ENCODE peak calls at places on chromosomes 2 and 18, in seven cellular contexts. One of them, this sample, is unnamed.

GRCh38 chr2:177783835-177784448 is 288.6 kb downstream of the PDE11A start:
- DNase-seq in MM.1S: peak
- DNase-seq in GM23248: peak
- DNase-seq in HCT116: no peak
- DNase-seq in OCI-LY7: no peak
- DNase-seq in neural progenitor cell: no peak
- DNase-seq in PC-3: peak
- DNase-seq in this sample: no peak

GRCh38 chr2:167675906-167676305 is 571.5 kb downstream of the STK39 start:
- DNase-seq in HCT116: no peak
- DNase-seq in neural progenitor cell: no peak
- DNase-seq in OCI-LY7: no peak
- DNase-seq in PC-3: no peak
- DNase-seq in MM.1S: no peak
- DNase-seq in GM23248: no peak
- DNase-seq in this sample: peak

GRCh38 chr18:13216732-13217465 is 1.7 kb upstream of the LDLRAD4 start:
- DNase-seq in PC-3: no peak
- DNase-seq in OCI-LY7: no peak
- DNase-seq in MM.1S: peak
- DNase-seq in HCT116: no peak
- DNase-seq in GM23248: peak
- DNase-seq in neural progenitor cell: peak
- DNase-seq in this sample: peak

GRCh38 chr2:37283207-37283606 is 41.4 kb downstream of the PRKD3 start:
- DNase-seq in MM.1S: no peak
- DNase-seq in GM23248: peak
- DNase-seq in neural progenitor cell: no peak
- DNase-seq in OCI-LY7: no peak
- DNase-seq in PC-3: peak
- DNase-seq in HCT116: no peak
- DNase-seq in this sample: no peak

GRCh38 chr2:36449213-36449612 is 93.6 kb downstream of the CRIM1 start:
- DNase-seq in MM.1S: no peak
- DNase-seq in neural progenitor cell: no peak
- DNase-seq in OCI-LY7: no peak
- DNase-seq in HCT116: no peak
- DNase-seq in GM23248: no peak
- DNase-seq in PC-3: no peak
- DNase-seq in this sample: no peak

GRCh38 chr2:187774551-187775071 is 220.4 kb upstream of the TFPI start:
- DNase-seq in neural progenitor cell: no peak
- DNase-seq in PC-3: peak
- DNase-seq in OCI-LY7: no peak
- DNase-seq in GM23248: peak
- DNase-seq in HCT116: no peak
- DNase-seq in MM.1S: peak
- DNase-seq in this sample: no peak

GRCh38 chr2:168961450-168962229 is 60.5 kb downstream of the G6PC2 start:
- DNase-seq in HCT116: peak
- DNase-seq in OCI-LY7: peak
- DNase-seq in PC-3: peak
- DNase-seq in GM23248: peak
- DNase-seq in neural progenitor cell: peak
- DNase-seq in MM.1S: peak
- DNase-seq in this sample: peak

GRCh38 chr2:216560695-216561370 is 62.2 kb downstream of the RPL37A start:
- DNase-seq in MM.1S: no peak
- DNase-seq in PC-3: no peak
- DNase-seq in neural progenitor cell: no peak
- DNase-seq in OCI-LY7: no peak
- DNase-seq in HCT116: no peak
- DNase-seq in GM23248: peak
- DNase-seq in this sample: no peak

GRCh38 chr2:112924855-112925254 is 13.9 kb downstream of the IL37 start:
- DNase-seq in MM.1S: no peak
- DNase-seq in PC-3: no peak
- DNase-seq in OCI-LY7: no peak
- DNase-seq in neural progenitor cell: no peak
- DNase-seq in GM23248: no peak
- DNase-seq in HCT116: no peak
- DNase-seq in this sample: no peak

GRCh38 chr2:149160701-149161217 is 122.3 kb downstream of the LYPD6B start:
- DNase-seq in GM23248: no peak
- DNase-seq in MM.1S: peak
- DNase-seq in PC-3: no peak
- DNase-seq in HCT116: no peak
- DNase-seq in OCI-LY7: peak
- DNase-seq in neural progenitor cell: peak
- DNase-seq in this sample: no peak

GRCh38 chr2:206423147-206423546 is 20.2 kb upstream of the ADAM23 start:
- DNase-seq in OCI-LY7: peak
- DNase-seq in GM23248: no peak
- DNase-seq in neural progenitor cell: peak
- DNase-seq in PC-3: peak
- DNase-seq in MM.1S: no peak
- DNase-seq in HCT116: peak
- DNase-seq in this sample: peak

GRCh38 chr18:46398005-46398404 is 259.0 kb downstream of the LOXHD1 start:
- DNase-seq in HCT116: no peak
- DNase-seq in neural progenitor cell: no peak
- DNase-seq in OCI-LY7: no peak
- DNase-seq in GM23248: no peak
- DNase-seq in PC-3: no peak
- DNase-seq in MM.1S: no peak
- DNase-seq in this sample: no peak

GRCh38 chr2:22854588-22854987 is 530.4 kb upstream of the KLHL29 start:
- DNase-seq in PC-3: no peak
- DNase-seq in MM.1S: no peak
- DNase-seq in neural progenitor cell: no peak
- DNase-seq in GM23248: no peak
- DNase-seq in OCI-LY7: no peak
- DNase-seq in HCT116: no peak
- DNase-seq in this sample: no peak

GRCh38 chr2:170073288-170073687 is 104.7 kb upstream of the MYO3B start:
- DNase-seq in PC-3: peak
- DNase-seq in MM.1S: no peak
- DNase-seq in GM23248: peak
- DNase-seq in HCT116: no peak
- DNase-seq in neural progenitor cell: no peak
- DNase-seq in OCI-LY7: no peak
- DNase-seq in this sample: no peak

DNA sequence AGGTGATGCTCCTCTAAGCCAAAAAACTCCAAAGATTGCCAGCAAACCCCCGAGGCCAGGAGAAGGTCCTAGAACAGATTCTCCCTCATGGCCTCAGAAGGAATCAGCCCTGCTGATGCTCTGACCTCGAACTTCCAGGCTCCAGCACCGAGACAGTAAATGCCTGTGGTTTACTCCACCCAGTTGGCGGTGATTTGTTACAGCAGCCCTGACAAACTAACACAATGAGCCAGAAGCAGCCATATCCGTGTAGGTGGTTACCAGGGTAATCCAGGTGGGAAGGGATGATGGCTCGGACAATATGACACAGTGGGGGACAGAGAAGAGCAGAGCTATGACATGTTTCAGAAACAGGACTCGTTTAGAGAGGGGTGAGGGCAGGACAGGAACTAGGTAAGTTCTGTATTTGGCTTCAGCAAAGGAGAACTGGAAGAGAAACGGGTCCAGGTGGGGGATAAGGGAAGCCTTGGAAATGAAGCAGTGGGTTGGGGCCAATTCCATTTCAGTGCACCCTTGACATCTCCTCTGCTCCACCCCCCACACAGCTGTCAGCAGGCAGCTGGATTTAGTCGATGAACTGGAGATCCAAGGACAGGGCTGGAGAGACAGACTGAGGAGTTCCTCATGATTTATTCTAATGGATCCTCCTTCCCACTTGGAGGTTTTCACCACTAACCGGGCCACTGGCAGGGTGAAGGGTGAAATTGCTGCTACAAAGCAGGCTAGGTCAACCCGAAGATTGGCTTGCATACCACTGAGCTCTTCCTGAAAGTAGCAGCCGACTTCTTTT is 179.6 kb upstream of the SH3BP4 start:
- DNase-seq in HCT116: no peak
- DNase-seq in GM23248: peak
- DNase-seq in neural progenitor cell: no peak
- DNase-seq in OCI-LY7: no peak
- DNase-seq in MM.1S: no peak
- DNase-seq in PC-3: peak
- DNase-seq in this sample: no peak
- TF ChIP-seq EZH2phosphoT487 in HCT116: no peak
- TF ChIP-seq EZH2phosphoT487 in GM23248: no peak
- TF ChIP-seq EZH2phosphoT487 in neural progenitor cell: no peak
- TF ChIP-seq EZH2phosphoT487 in OCI-LY7: no peak
- TF ChIP-seq EZH2phosphoT487 in MM.1S: no peak
- TF ChIP-seq EZH2phosphoT487 in PC-3: no peak
- TF ChIP-seq EZH2phosphoT487 in this sample: no peak

GRCh38 chr18:79490593-79491551 is 95.1 kb downstream of the NFATC1 start:
- DNase-seq in OCI-LY7: no peak
- DNase-seq in MM.1S: no peak
- DNase-seq in GM23248: no peak
- DNase-seq in PC-3: no peak
- DNase-seq in HCT116: no peak
- DNase-seq in neural progenitor cell: no peak
- DNase-seq in this sample: no peak

GRCh38 chr18:79489900-79490592 is 94.3 kb downstream of the NFATC1 start:
- DNase-seq in OCI-LY7: no peak
- DNase-seq in GM23248: no peak
- DNase-seq in HCT116: no peak
- DNase-seq in neural progenitor cell: no peak
- DNase-seq in MM.1S: no peak
- DNase-seq in PC-3: no peak
- DNase-seq in this sample: no peak

GRCh38 chr18:79488311-79489047 is 92.7 kb downstream of the NFATC1 start:
- DNase-seq in HCT116: no peak
- DNase-seq in GM23248: no peak
- DNase-seq in PC-3: no peak
- DNase-seq in MM.1S: no peak
- DNase-seq in OCI-LY7: no peak
- DNase-seq in neural progenitor cell: no peak
- DNase-seq in this sample: no peak

GRCh38 chr18:79487198-79488165 is 91.8 kb downstream of the NFATC1 start:
- DNase-seq in OCI-LY7: no peak
- DNase-seq in PC-3: no peak
- DNase-seq in neural progenitor cell: no peak
- DNase-seq in GM23248: no peak
- DNase-seq in HCT116: no peak
- DNase-seq in MM.1S: no peak
- DNase-seq in this sample: no peak

GRCh38 chr18:79489048-79489899 is 93.5 kb downstream of the NFATC1 start:
- DNase-seq in MM.1S: no peak
- DNase-seq in GM23248: no peak
- DNase-seq in OCI-LY7: no peak
- DNase-seq in PC-3: no peak
- DNase-seq in neural progenitor cell: no peak
- DNase-seq in HCT116: no peak
- DNase-seq in this sample: no peak
- TF ChIP-seq EZH2phosphoT487 in MM.1S: no peak
- TF ChIP-seq EZH2phosphoT487 in GM23248: no peak
- TF ChIP-seq EZH2phosphoT487 in OCI-LY7: no peak
- TF ChIP-seq EZH2phosphoT487 in PC-3: no peak
- TF ChIP-seq EZH2phosphoT487 in neural progenitor cell: no peak
- TF ChIP-seq EZH2phosphoT487 in HCT116: no peak
- TF ChIP-seq EZH2phosphoT487 in this sample: no peak

DNA sequence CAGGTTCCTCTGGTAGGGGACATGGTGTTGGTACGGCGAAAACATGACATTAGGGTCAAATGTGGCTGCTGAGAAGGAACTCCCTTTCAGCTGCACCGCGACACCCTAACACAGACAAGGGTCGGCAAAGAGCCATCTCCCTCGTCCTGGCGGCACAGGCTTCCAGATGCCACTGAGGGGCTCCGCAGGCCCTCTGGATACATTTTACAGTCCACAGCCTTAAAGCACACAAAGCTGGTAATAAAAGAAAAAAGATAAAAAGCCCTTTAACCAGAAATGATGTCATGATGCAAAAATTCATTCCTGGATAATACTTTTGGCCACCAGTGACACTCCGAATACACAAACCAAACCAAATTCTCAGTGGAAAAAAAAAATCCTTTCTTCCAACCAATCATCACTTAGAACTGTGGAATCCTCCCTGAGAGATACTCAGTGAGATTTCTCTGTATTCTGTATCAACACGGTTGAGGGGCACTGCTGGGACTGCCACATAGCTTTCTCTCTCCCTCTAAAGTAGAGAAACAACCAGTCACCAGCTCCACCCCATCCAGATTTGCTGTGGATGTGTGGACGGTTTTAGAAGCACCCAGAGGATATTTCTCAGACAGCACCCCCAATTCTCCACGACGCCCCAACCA is 174.8 kb downstream of the HDAC4 start:
- DNase-seq in OCI-LY7: no peak
- DNase-seq in MM.1S: no peak
- DNase-seq in HCT116: no peak
- DNase-seq in neural progenitor cell: no peak
- DNase-seq in PC-3: no peak
- DNase-seq in GM23248: peak
- DNase-seq in this sample: no peak
- TF ChIP-seq EZH2phosphoT487 in OCI-LY7: no peak
- TF ChIP-seq EZH2phosphoT487 in MM.1S: no peak
- TF ChIP-seq EZH2phosphoT487 in HCT116: no peak
- TF ChIP-seq EZH2phosphoT487 in neural progenitor cell: no peak
- TF ChIP-seq EZH2phosphoT487 in PC-3: no peak
- TF ChIP-seq EZH2phosphoT487 in GM23248: no peak
- TF ChIP-seq EZH2phosphoT487 in this sample: no peak

GRCh38 chr18:27184115-27185024 is 738 bp downstream of the CHST9 start:
- DNase-seq in PC-3: no peak
- DNase-seq in MM.1S: peak
- DNase-seq in GM23248: no peak
- DNase-seq in HCT116: no peak
- DNase-seq in OCI-LY7: no peak
- DNase-seq in neural progenitor cell: peak
- DNase-seq in this sample: peak
- TF ChIP-seq EZH2phosphoT487 in PC-3: no peak
- TF ChIP-seq EZH2phosphoT487 in MM.1S: no peak
- TF ChIP-seq EZH2phosphoT487 in GM23248: no peak
- TF ChIP-seq EZH2phosphoT487 in HCT116: no peak
- TF ChIP-seq EZH2phosphoT487 in OCI-LY7: no peak
- TF ChIP-seq EZH2phosphoT487 in neural progenitor cell: peak
- TF ChIP-seq EZH2phosphoT487 in this sample: no peak

This sample was measured in GM23338.